ENCODE peak calls at places on chromosome 6, in five cellular contexts. X is CD8-positive, alpha-beta memory T cell; F is BE2C; N is left ventricle myocardium inferior; P is body of pancreas. B is an unnamed sample.

GRCh38 chr6:160775730-160776129 is 73.7 kb downstream of the PLG start:
- DNase-seq in P (no peak), X (no peak), N (no peak), F (no peak), B (no peak)

GRCh38 chr6:39226606-39227300 is 2.5 kb downstream of the KCNK5 start:
- DNase-seq in X (no peak), F (no peak), N (no peak), P (no peak), B (peak)

GRCh38 chr6:113564401-113565161 is 292.6 kb upstream of the MARCKS start:
- DNase-seq in F (peak), P (peak), X (no peak), N (peak), B (peak)

GRCh38 chr6:139970591-139970991 is 596.1 kb upstream of the CITED2 start:
- DNase-seq in P (no peak), X (no peak), F (no peak), N (no peak), B (no peak)

GRCh38 chr6:123439371-123439770 is 197.4 kb downstream of the TRDN start:
- DNase-seq in X (no peak), P (no peak), N (no peak), F (no peak), B (no peak)

GRCh38 chr6:85887467-85887866 is 244.8 kb upstream of the SYNCRIP start:
- DNase-seq in F (no peak), X (no peak), P (no peak), N (no peak), B (no peak)

GRCh38 chr6:111837641-111838500 is 35.4 kb downstream of the FYN start:
- DNase-seq in P (no peak), F (no peak), N (no peak), X (peak), B (no peak)

GRCh38 chr6:139427199-139427598 is 52.8 kb upstream of the CITED2 start:
- DNase-seq in X (no peak), F (no peak), N (no peak), P (no peak), B (no peak)

GRCh38 chr6:148513145-148514071 is 170.8 kb downstream of the SASH1 start:
- DNase-seq in N (no peak), P (no peak), F (no peak), X (no peak), B (no peak)

GRCh38 chr6:169536446-169537170 is 165.2 kb downstream of the WDR27 start:
- DNase-seq in F (no peak), P (no peak), N (no peak), X (no peak), B (no peak)

GRCh38 chr6:168400044-168400443 is 40.9 kb upstream of the SMOC2 start:
- DNase-seq in X (no peak), N (no peak), F (no peak), P (no peak), B (no peak)

GRCh38 chr6:159023893-159024292 is 20.9 kb downstream of the TAGAP start:
- DNase-seq in F (no peak), N (no peak), X (no peak), P (no peak), B (no peak)

GRCh38 chr6:54621285-54621684 is 225.3 kb upstream of the FAM83B start:
- DNase-seq in P (no peak), F (no peak), X (no peak), N (no peak), B (no peak)

DNA sequence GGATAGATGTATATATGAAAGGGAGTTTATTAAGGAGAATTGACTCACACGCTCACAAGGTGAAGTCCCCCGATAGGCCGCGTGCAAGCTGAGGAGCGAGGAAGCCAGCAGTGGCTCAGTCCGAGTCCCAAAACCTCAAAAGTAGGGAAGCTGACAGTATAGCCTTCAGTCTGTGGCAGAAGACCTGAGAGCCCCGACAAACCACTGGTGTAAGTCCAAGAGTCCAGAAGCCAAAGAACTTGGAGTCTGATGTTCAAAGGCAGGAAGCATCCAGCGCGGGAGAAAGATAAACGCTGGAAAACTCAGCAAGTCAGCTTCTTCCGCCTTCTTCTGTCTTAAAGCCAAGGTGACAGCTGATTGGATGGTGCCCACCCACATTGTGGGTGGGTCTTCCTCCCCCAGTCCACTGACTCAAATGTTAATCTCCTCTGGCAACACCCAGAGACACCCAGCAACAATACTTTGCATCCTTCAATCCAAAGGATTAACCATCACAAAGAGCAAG is 102.6 kb upstream of the GJE1 start:
- DNase-seq in F (no peak), X (peak), N (no peak), P (no peak), B (no peak)
- H3K4me3 ChIP-seq in F (no peak), X (no peak), N (no peak), P (no peak), B (no peak)

GRCh38 chr6:96014846-96015245 is 928 bp upstream of the FUT9 start:
- DNase-seq in P (no peak), N (no peak), X (no peak), F (no peak), B (no peak)
- H3K4me3 ChIP-seq in P (peak), N (no peak), X (no peak), F (peak), B (no peak)

GRCh38 chr6:10385512-10386132 is 29.3 kb downstream of the TFAP2A start:
- DNase-seq in X (no peak), P (no peak), F (no peak), N (no peak), B (no peak)
- H3K4me3 ChIP-seq in X (no peak), P (no peak), F (no peak), N (no peak), B (no peak)

GRCh38 chr6:131914967-131915751 is 36.0 kb downstream of the CCN2 start:
- DNase-seq in P (peak), N (peak), F (peak), X (peak), B (no peak)
- H3K4me3 ChIP-seq in P (no peak), N (no peak), F (no peak), X (no peak), B (no peak)